ENCODE peak calls at places on chromosome 22, in four cellular contexts. Y is HepG2, G is HCT116, Z is K562. K is an unnamed sample.

GRCh38 chr22:37343343-37343742 is 61.0 kb downstream of the CYTH4 start:
- DNase-seq in Z (no peak), Y (no peak), G (no peak), K (no peak)

GRCh38 chr22:25113316-25113721 is 86.3 kb upstream of the CRYBB3 start:
- DNase-seq in G (no peak), Y (no peak), Z (no peak), K (no peak)

GRCh38 chr22:48897638-48897954 is 930.1 kb downstream of the BRD1 start:
- DNase-seq in Z (no peak), G (no peak), Y (no peak), K (no peak)

GRCh38 chr22:23565288-23565941 is 14.7 kb downstream of the IGLL1 start:
- DNase-seq in G (peak), Z (no peak), Y (no peak), K (no peak)

GRCh38 chr22:22884010-22884887 is 3.4 kb upstream of the IGLL5 start:
- DNase-seq in Y (peak), G (peak), Z (peak), K (peak)

GRCh38 chr22:24485608-24486007 is 9.5 kb upstream of the UPB1 start:
- DNase-seq in Z (no peak), Y (no peak), G (no peak), K (no peak)

GRCh38 chr22:39808087-39808486 is 85.5 kb downstream of the ENTHD1 start:
- DNase-seq in Y (peak), Z (peak), G (peak), K (peak)

GRCh38 chr22:40855104-40855959 is 1.1 kb downstream of the ST13 start:
- DNase-seq in Y (no peak), Z (no peak), G (no peak), K (no peak)

GRCh38 chr22:25741692-25742626 is at the start of gene MYO18B:
- DNase-seq in Y (no peak), Z (peak), G (no peak), K (no peak)

GRCh38 chr22:25650834-25651233 is 86.4 kb downstream of the GRK3 start:
- DNase-seq in G (no peak), Z (no peak), Y (no peak), K (no peak)

GRCh38 chr22:37244114-37244921 is at the start of gene RAC2:
- DNase-seq in Z (peak), G (peak), Y (no peak), K (no peak)

GRCh38 chr22:32255726-32256125 is 579 bp upstream of the SLC5A4 start:
- DNase-seq in G (no peak), Y (no peak), Z (no peak), K (no peak)

GRCh38 chr22:41048791-41049717 is 43.3 kb upstream of the EP300 start:
- DNase-seq in G (no peak), Z (peak), Y (peak), K (peak)

GRCh38 chr22:43001271-43002197 is 13.4 kb downstream of the PACSIN2 start:
- DNase-seq in Z (no peak), G (no peak), Y (peak), K (no peak)

GRCh38 chr22:48431014-48431413 is 1396.7 kb downstream of the BRD1 start:
- DNase-seq in Y (no peak), G (no peak), Z (no peak), K (no peak)

GRCh38 chr22:48742191-48742555 is 1085.5 kb downstream of the BRD1 start:
- DNase-seq in Z (no peak), Y (no peak), G (no peak), K (no peak)

GRCh38 chr22:26066534-26066933 is 102.7 kb upstream of the SEZ6L start:
- DNase-seq in Z (no peak), G (no peak), Y (no peak), K (peak)

GRCh38 chr22:48750826-48751440 is 1076.7 kb downstream of the BRD1 start:
- DNase-seq in G (no peak), Z (no peak), Y (no peak), K (no peak)

GRCh38 chr22:28146401-28147304 is 227.6 kb upstream of the PITPNB start:
- DNase-seq in G (no peak), Z (no peak), Y (no peak), K (no peak)

GRCh38 chr22:29080061-29080975 is 7.5 kb downstream of the KREMEN1 start:
- DNase-seq in Z (no peak), Y (no peak), G (no peak), K (no peak)

GRCh38 chr22:38981659-38982007 is 514 bp upstream of the APOBEC3B start:
- DNase-seq in G (no peak), Y (no peak), Z (no peak), K (no peak)

GRCh38 chr22:25777870-25778269 is 35.9 kb downstream of the MYO18B start:
- DNase-seq in Y (peak), G (peak), Z (no peak), K (no peak)

GRCh38 chr22:23500508-23501208 is 79.4 kb downstream of the IGLL1 start:
- DNase-seq in Y (no peak), G (no peak), Z (no peak), K (no peak)

GRCh38 chr22:43734370-43735005 is 77.6 kb downstream of the EFCAB6 start:
- DNase-seq in G (no peak), Z (no peak), Y (no peak), K (no peak)

GRCh38 chr22:39634530-39635399 is 64.2 kb downstream of the CACNA1I start:
- DNase-seq in Y (peak), G (peak), Z (peak), K (no peak)

GRCh38 chr22:45554861-45555260 is 52.2 kb downstream of the FBLN1 start:
- DNase-seq in G (no peak), Y (no peak), Z (no peak), K (no peak)
- H3K27ac ChIP-seq in G (peak), Y (no peak), Z (no peak), K (no peak)

GRCh38 chr22:46449116-46449691 is 88.2 kb downstream of the CELSR1 start:
- DNase-seq in Y (no peak), G (no peak), Z (no peak), K (no peak)

GRCh38 chr22:46446799-46447198 is 90.6 kb downstream of the CELSR1 start:
- DNase-seq in G (no peak), Y (no peak), Z (no peak), K (no peak)

GRCh38 chr22:46445771-46446485 is 91.5 kb downstream of the CELSR1 start:
- DNase-seq in G (no peak), Z (no peak), Y (no peak), K (no peak)

GRCh38 chr22:46449974-46450745 is 87.3 kb downstream of the CELSR1 start:
- DNase-seq in Y (no peak), Z (no peak), G (no peak), K (no peak)

DNA sequence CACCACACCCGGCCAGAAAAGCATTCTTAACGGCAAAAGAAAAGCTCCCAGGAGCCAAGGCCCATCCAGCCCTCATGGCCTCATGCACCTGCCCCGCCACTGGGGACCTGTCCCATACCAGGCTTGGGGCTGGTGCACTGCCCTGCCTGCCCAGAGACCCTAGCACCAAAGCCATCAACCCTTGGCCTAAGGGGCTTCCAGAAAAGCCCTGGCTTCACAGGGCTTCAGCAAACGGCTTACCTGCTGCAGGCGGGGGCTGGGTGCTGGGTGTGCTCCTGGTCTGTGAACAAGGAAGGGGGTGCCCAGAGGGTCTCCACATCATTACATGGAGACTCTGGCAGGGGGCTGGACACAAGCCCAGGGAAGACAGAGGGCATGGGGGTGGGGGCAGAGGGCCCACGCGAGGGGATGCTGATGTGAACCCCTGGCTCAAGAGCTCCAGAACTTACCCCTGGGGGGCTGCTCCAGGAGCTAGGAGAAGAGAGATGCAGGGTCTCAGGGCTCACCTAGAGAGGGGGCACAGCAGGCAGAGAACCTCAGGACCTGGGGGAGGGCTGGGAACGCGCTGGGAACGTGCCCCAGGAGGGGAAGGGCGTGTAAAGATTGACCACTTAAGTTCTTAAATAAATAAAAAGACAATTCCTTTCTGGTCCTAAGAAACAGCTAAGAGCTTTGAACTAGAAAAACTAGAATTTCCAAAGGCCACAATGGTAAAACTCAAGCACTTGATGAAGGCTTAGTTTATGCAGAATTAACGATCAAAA is 89.3 kb downstream of the CELSR1 start:
- DNase-seq in G (no peak), Z (no peak), Y (no peak), K (no peak)
- TF ChIP-seq FOSL1 in G (no peak), Z (no peak), Y (no peak), K (no peak)

GRCh38 chr22:30513462-30513861 is 8.0 kb upstream of the SEC14L4 start:
- DNase-seq in Y (no peak), G (no peak), Z (no peak), K (no peak)

GRCh38 chr22:30511903-30512302 is 6.4 kb upstream of the SEC14L4 start:
- DNase-seq in Y (no peak), G (no peak), Z (no peak), K (no peak)

GRCh38 chr22:30516273-30516672 is 10.8 kb upstream of the SEC14L4 start:
- DNase-seq in G (no peak), Y (no peak), Z (no peak), K (no peak)

GRCh38 chr22:30516731-30517130 is 11.2 kb upstream of the SEC14L4 start:
- DNase-seq in G (no peak), Y (no peak), Z (no peak), K (no peak)

DNA sequence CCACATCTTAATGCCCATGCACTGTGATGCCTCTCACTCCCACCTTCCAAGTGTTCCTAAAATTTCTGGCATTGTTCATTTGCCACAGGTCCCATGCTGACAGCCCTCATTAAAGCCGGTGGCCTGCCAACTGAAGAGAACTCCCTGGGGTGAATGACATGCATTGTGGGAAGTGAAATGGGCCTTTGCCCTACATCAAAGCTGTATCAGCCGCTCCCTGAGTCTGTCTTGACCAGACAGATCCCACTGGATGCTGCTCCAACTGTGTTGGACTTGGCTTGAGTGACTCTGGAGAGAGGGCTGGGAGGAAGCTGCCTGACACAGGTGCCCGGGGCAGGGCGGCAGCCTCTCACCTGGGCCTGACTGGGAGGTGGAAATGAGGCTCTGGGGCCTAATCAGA is 8.8 kb upstream of the SEC14L4 start:
- DNase-seq in G (no peak), Y (no peak), Z (no peak), K (no peak)
- H3K27ac ChIP-seq in G (no peak), Y (no peak), Z (no peak), K (no peak)

GRCh38 chr22:21450858-21451331 is 16.3 kb upstream of the TMEM191C start:
- DNase-seq in Z (no peak), Y (no peak), G (no peak), K (no peak)
- TF ChIP-seq FOSL1 in Z (no peak), Y (no peak), G (no peak), K (no peak)

DNA sequence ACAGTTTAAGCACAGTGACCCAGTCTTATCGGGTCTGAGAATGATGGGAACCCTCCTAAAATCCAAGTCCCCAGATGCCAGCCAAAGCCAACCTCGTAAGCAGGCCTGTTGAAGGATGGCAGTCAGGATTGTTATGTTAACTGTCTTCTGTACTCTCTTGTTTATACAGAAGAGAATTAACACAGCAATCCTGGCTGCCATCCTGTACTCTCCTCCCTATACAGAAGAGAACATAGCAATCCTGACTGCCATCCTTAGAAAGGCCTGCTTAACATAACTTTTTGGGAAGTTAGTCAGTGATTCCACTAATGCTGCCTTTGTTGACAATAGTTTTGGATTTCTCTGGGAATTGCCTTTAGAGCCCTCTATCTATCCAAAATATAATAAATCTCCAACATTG is 116.4 kb downstream of the LARGE1 start:
- DNase-seq in Y (no peak), Z (no peak), G (no peak), K (no peak)
- H3K27ac ChIP-seq in Y (no peak), Z (no peak), G (no peak), K (no peak)

GRCh38 chr22:19723165-19723989 is at the start of gene GP1BB:
- DNase-seq in Y (no peak), Z (peak), G (no peak), K (no peak)
- TF ChIP-seq FOSL1 in Y (no peak), Z (no peak), G (no peak), K (no peak)

DNA sequence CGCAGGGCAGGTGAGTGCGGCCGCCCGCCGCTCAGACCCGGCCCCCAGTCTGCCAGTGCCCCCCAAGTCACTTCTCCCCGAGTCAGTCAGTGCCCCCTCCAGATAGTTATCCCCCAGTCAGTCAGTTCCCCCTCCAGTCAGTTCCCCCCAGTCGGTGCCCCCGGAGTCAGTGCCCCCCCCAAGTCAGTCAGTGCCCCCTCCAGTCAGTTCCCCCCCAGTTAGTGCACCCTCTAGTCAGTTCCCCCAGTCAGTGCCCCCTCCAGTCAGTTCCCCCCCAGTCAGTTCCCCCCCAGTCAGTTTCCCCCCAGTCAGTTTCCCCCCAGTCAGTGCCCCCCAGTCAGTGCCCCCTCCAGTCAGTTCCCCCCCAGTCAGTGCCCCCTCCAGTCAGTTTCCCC is 411 bp downstream of the PPP6R2 start:
- DNase-seq in Z (no peak), G (no peak), Y (no peak), K (no peak)
- H3K27ac ChIP-seq in Z (peak), G (peak), Y (peak), K (no peak)

DNA sequence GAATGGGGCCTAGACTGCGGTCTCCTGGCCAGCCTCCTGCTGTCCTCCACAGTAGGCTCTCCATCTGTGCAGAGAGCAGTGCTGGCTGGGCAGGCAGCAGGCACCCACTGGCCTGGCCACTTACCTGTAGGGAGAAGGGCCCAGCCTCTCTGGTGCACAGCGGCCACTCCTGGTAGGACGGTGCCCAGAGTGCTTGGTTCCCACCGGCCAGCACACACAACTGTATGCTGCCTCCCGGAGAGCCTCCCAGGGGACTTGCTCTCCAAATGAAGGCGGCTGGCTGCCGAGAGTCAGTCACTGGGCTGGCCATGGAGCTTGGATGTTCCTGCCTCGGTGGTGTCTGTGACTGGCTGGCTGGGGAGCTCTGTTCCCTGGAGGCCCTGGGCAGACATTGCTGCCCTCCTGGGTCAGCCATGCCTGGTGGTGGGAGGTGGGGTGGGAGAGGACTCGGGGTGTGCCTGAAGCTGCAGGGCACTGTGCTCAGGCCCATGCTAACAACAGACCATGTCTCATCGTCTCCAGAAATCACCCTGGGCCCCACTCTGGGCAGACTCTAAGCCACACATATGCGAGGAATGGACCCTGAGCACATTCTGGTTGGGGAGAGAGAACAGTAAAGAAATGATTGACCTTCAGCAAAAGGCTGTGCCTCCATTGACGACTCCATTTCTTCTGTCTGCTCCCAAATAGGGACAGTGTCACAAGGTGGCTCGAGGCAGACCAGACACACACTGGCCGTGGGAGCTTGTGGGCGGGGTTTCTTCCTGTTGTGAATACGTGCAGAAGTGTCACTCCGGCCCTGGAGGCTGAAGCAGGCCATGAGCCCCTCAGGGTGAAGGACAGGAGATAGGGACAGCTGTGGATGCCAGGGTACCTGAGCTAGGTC is 350.8 kb downstream of the TBC1D22A start:
- DNase-seq in Z (no peak), G (no peak), Y (no peak), K (no peak)
- TF ChIP-seq FOSL1 in Z (no peak), G (no peak), Y (no peak), K (no peak)

GRCh38 chr22:35407352-35407751 is 7.4 kb downstream of the MCM5 start:
- DNase-seq in G (no peak), Y (no peak), Z (no peak), K (no peak)

GRCh38 chr22:35411112-35411511 is 11.2 kb downstream of the MCM5 start:
- DNase-seq in Z (no peak), G (no peak), Y (no peak), K (no peak)

GRCh38 chr22:35406443-35406842 is 6.5 kb downstream of the MCM5 start:
- DNase-seq in G (no peak), Z (no peak), Y (no peak), K (no peak)

GRCh38 chr22:35410663-35411034 is 10.7 kb downstream of the MCM5 start:
- DNase-seq in G (no peak), Z (no peak), Y (no peak), K (no peak)

GRCh38 chr22:35409783-35410662 is 10.1 kb downstream of the MCM5 start:
- DNase-seq in Y (no peak), Z (no peak), G (no peak), K (no peak)
- H3K27ac ChIP-seq in Y (no peak), Z (no peak), G (no peak), K (no peak)